ENCODE peak calls at places on chromosomes 3 and 15, in seven cellular contexts. One of them, this sample, is unnamed.

GRCh38 chr15:98582900-98583554 is 65.3 kb upstream of the IGF1R start:
- DNase-seq in K562: no peak
- DNase-seq in GM12878: no peak
- DNase-seq in SK-N-SH: no peak
- DNase-seq in H1: no peak
- DNase-seq in NT2/D1: no peak
- DNase-seq in HepG2: no peak
- DNase-seq in this sample: no peak

GRCh38 chr3:136979684-136980083 is 21.9 kb downstream of the IL20RB start:
- DNase-seq in HepG2: no peak
- DNase-seq in NT2/D1: no peak
- DNase-seq in SK-N-SH: no peak
- DNase-seq in K562: no peak
- DNase-seq in H1: no peak
- DNase-seq in GM12878: no peak
- DNase-seq in this sample: no peak

GRCh38 chr3:126672741-126673140 is 17.8 kb upstream of the TXNRD3 start:
- DNase-seq in GM12878: no peak
- DNase-seq in SK-N-SH: no peak
- DNase-seq in NT2/D1: no peak
- DNase-seq in H1: peak
- DNase-seq in K562: no peak
- DNase-seq in HepG2: no peak
- DNase-seq in this sample: no peak

GRCh38 chr15:63452552-63453136 is 51.7 kb upstream of the USP3 start:
- DNase-seq in NT2/D1: no peak
- DNase-seq in SK-N-SH: no peak
- DNase-seq in GM12878: no peak
- DNase-seq in H1: no peak
- DNase-seq in K562: no peak
- DNase-seq in HepG2: no peak
- DNase-seq in this sample: no peak

GRCh38 chr15:60580650-60581415 is 101.9 kb upstream of the ICE2 start:
- DNase-seq in K562: no peak
- DNase-seq in GM12878: no peak
- DNase-seq in H1: no peak
- DNase-seq in HepG2: peak
- DNase-seq in SK-N-SH: no peak
- DNase-seq in NT2/D1: no peak
- DNase-seq in this sample: no peak

GRCh38 chr15:41881550-41881924 is 12.3 kb downstream of the SPTBN5 start:
- DNase-seq in K562: no peak
- DNase-seq in NT2/D1: no peak
- DNase-seq in GM12878: no peak
- DNase-seq in H1: no peak
- DNase-seq in SK-N-SH: no peak
- DNase-seq in HepG2: no peak
- DNase-seq in this sample: no peak

GRCh38 chr3:27507515-27508266 is 23.5 kb upstream of the SLC4A7 start:
- DNase-seq in GM12878: no peak
- DNase-seq in SK-N-SH: no peak
- DNase-seq in NT2/D1: no peak
- DNase-seq in K562: no peak
- DNase-seq in H1: no peak
- DNase-seq in HepG2: no peak
- DNase-seq in this sample: no peak

GRCh38 chr3:69604735-69605435 is 134.4 kb upstream of the MITF start:
- DNase-seq in H1: no peak
- DNase-seq in K562: no peak
- DNase-seq in HepG2: no peak
- DNase-seq in NT2/D1: no peak
- DNase-seq in GM12878: no peak
- DNase-seq in SK-N-SH: no peak
- DNase-seq in this sample: no peak

GRCh38 chr3:179182892-179183291 is 34.7 kb downstream of the PIK3CA start:
- DNase-seq in HepG2: no peak
- DNase-seq in SK-N-SH: no peak
- DNase-seq in H1: no peak
- DNase-seq in GM12878: no peak
- DNase-seq in NT2/D1: no peak
- DNase-seq in K562: no peak
- DNase-seq in this sample: no peak

GRCh38 chr15:64132217-64132616 is 19.3 kb upstream of the SNX22 start:
- DNase-seq in HepG2: no peak
- DNase-seq in NT2/D1: no peak
- DNase-seq in H1: no peak
- DNase-seq in K562: no peak
- DNase-seq in GM12878: no peak
- DNase-seq in SK-N-SH: no peak
- DNase-seq in this sample: no peak

GRCh38 chr3:127853681-127854080 is 31.4 kb upstream of the MGLL start:
- DNase-seq in SK-N-SH: no peak
- DNase-seq in HepG2: peak
- DNase-seq in H1: peak
- DNase-seq in NT2/D1: no peak
- DNase-seq in GM12878: no peak
- DNase-seq in K562: peak
- DNase-seq in this sample: no peak

GRCh38 chr15:57610130-57610529 is 18.4 kb downstream of the MYZAP start:
- DNase-seq in SK-N-SH: no peak
- DNase-seq in GM12878: no peak
- DNase-seq in NT2/D1: no peak
- DNase-seq in H1: no peak
- DNase-seq in HepG2: no peak
- DNase-seq in K562: no peak
- DNase-seq in this sample: peak

GRCh38 chr3:185423178-185423577 is 60.2 kb downstream of the MAP3K13 start:
- DNase-seq in K562: no peak
- DNase-seq in H1: no peak
- DNase-seq in NT2/D1: no peak
- DNase-seq in HepG2: no peak
- DNase-seq in SK-N-SH: no peak
- DNase-seq in GM12878: no peak
- DNase-seq in this sample: no peak

GRCh38 chr3:31116651-31117050 is 222.2 kb upstream of the GADL1 start:
- DNase-seq in H1: no peak
- DNase-seq in HepG2: no peak
- DNase-seq in K562: no peak
- DNase-seq in SK-N-SH: no peak
- DNase-seq in GM12878: no peak
- DNase-seq in NT2/D1: no peak
- DNase-seq in this sample: no peak

GRCh38 chr15:67177750-67178149 is 76.7 kb downstream of the AAGAB start:
- DNase-seq in NT2/D1: no peak
- DNase-seq in HepG2: no peak
- DNase-seq in K562: no peak
- DNase-seq in SK-N-SH: no peak
- DNase-seq in GM12878: no peak
- DNase-seq in H1: no peak
- DNase-seq in this sample: no peak

GRCh38 chr3:33582234-33582633 is 135.8 kb downstream of the CLASP2 start:
- DNase-seq in SK-N-SH: no peak
- DNase-seq in K562: no peak
- DNase-seq in H1: no peak
- DNase-seq in NT2/D1: no peak
- DNase-seq in HepG2: no peak
- DNase-seq in GM12878: no peak
- DNase-seq in this sample: no peak

GRCh38 chr15:51310064-51310463 is 28.3 kb downstream of the CYP19A1 start:
- DNase-seq in HepG2: no peak
- DNase-seq in H1: no peak
- DNase-seq in K562: no peak
- DNase-seq in GM12878: no peak
- DNase-seq in SK-N-SH: no peak
- DNase-seq in NT2/D1: no peak
- DNase-seq in this sample: no peak

GRCh38 chr15:73930371-73930770 is 4.1 kb downstream of the LOXL1 start:
- DNase-seq in K562: no peak
- DNase-seq in H1: no peak
- DNase-seq in GM12878: no peak
- DNase-seq in NT2/D1: no peak
- DNase-seq in SK-N-SH: no peak
- DNase-seq in HepG2: no peak
- DNase-seq in this sample: no peak

GRCh38 chr15:89777821-89778380 is 1.8 kb downstream of the MESP2 start:
- DNase-seq in HepG2: no peak
- DNase-seq in SK-N-SH: peak
- DNase-seq in K562: no peak
- DNase-seq in GM12878: no peak
- DNase-seq in NT2/D1: no peak
- DNase-seq in H1: no peak
- DNase-seq in this sample: no peak

GRCh38 chr15:70158996-70159355 is 61.3 kb upstream of the TLE3 start:
- DNase-seq in NT2/D1: no peak
- DNase-seq in SK-N-SH: no peak
- DNase-seq in HepG2: no peak
- DNase-seq in K562: no peak
- DNase-seq in H1: no peak
- DNase-seq in GM12878: no peak
- DNase-seq in this sample: no peak

GRCh38 chr3:113096158-113096893 is 105.5 kb downstream of the GTPBP8 start:
- DNase-seq in NT2/D1: no peak
- DNase-seq in HepG2: no peak
- DNase-seq in GM12878: no peak
- DNase-seq in SK-N-SH: no peak
- DNase-seq in H1: no peak
- DNase-seq in K562: no peak
- DNase-seq in this sample: no peak

GRCh38 chr15:87653646-87654045 is 602.9 kb downstream of the NTRK3 start:
- DNase-seq in H1: no peak
- DNase-seq in K562: no peak
- DNase-seq in HepG2: no peak
- DNase-seq in SK-N-SH: no peak
- DNase-seq in GM12878: no peak
- DNase-seq in NT2/D1: no peak
- DNase-seq in this sample: no peak

GRCh38 chr15:77571181-77571580 is 61.5 kb downstream of the LINGO1 start:
- DNase-seq in K562: peak
- DNase-seq in SK-N-SH: no peak
- DNase-seq in NT2/D1: no peak
- DNase-seq in HepG2: no peak
- DNase-seq in GM12878: no peak
- DNase-seq in H1: no peak
- DNase-seq in this sample: no peak

GRCh38 chr15:77568014-77568959 is 64.4 kb downstream of the LINGO1 start:
- DNase-seq in NT2/D1: no peak
- DNase-seq in GM12878: no peak
- DNase-seq in HepG2: peak
- DNase-seq in K562: no peak
- DNase-seq in SK-N-SH: peak
- DNase-seq in H1: no peak
- DNase-seq in this sample: no peak

GRCh38 chr15:77567202-77567601 is 65.5 kb downstream of the LINGO1 start:
- DNase-seq in SK-N-SH: no peak
- DNase-seq in GM12878: no peak
- DNase-seq in HepG2: no peak
- DNase-seq in H1: no peak
- DNase-seq in NT2/D1: no peak
- DNase-seq in K562: no peak
- DNase-seq in this sample: no peak

GRCh38 chr15:77569647-77570186 is 63.0 kb downstream of the LINGO1 start:
- DNase-seq in GM12878: no peak
- DNase-seq in H1: no peak
- DNase-seq in K562: peak
- DNase-seq in HepG2: peak
- DNase-seq in SK-N-SH: peak
- DNase-seq in NT2/D1: no peak
- DNase-seq in this sample: no peak

GRCh38 chr15:77568960-77569646 is 63.6 kb downstream of the LINGO1 start:
- DNase-seq in H1: no peak
- DNase-seq in K562: peak
- DNase-seq in HepG2: peak
- DNase-seq in NT2/D1: no peak
- DNase-seq in SK-N-SH: no peak
- DNase-seq in GM12878: no peak
- DNase-seq in this sample: no peak
- TF ChIP-seq YY1 in H1: no peak
- TF ChIP-seq YY1 in K562: no peak
- TF ChIP-seq YY1 in HepG2: no peak
- TF ChIP-seq YY1 in NT2/D1: no peak
- TF ChIP-seq YY1 in SK-N-SH: no peak
- TF ChIP-seq YY1 in GM12878: no peak
- TF ChIP-seq YY1 in this sample: no peak

GRCh38 chr3:29950232-29950631 is 656.2 kb upstream of the TGFBR2 start:
- DNase-seq in HepG2: no peak
- DNase-seq in K562: no peak
- DNase-seq in NT2/D1: no peak
- DNase-seq in H1: no peak
- DNase-seq in SK-N-SH: no peak
- DNase-seq in GM12878: no peak
- DNase-seq in this sample: no peak

DNA sequence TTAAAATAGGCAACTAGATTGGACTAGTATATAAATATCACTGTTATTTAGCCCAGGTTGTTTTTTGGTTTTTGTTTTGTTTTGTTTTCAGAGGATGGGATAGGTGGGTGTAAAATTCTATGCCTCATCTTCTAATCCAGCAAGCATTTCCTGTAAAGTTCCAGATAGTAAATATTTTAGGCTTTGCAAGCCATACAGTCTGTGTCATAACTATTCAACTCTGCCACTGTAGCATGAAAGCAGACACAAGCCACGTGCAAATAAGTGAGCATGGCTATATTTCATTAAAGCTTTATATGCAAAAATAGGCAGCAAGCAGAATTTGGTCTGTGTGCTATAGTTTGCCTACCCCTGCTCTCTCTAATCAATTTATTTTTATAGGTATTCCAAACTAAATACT is 657.3 kb upstream of the TGFBR2 start:
- DNase-seq in SK-N-SH: no peak
- DNase-seq in NT2/D1: no peak
- DNase-seq in K562: no peak
- DNase-seq in GM12878: no peak
- DNase-seq in H1: no peak
- DNase-seq in HepG2: no peak
- DNase-seq in this sample: no peak
- TF ChIP-seq YY1 in SK-N-SH: no peak
- TF ChIP-seq YY1 in NT2/D1: no peak
- TF ChIP-seq YY1 in K562: no peak
- TF ChIP-seq YY1 in GM12878: no peak
- TF ChIP-seq YY1 in H1: no peak
- TF ChIP-seq YY1 in HepG2: no peak
- TF ChIP-seq YY1 in this sample: no peak

DNA sequence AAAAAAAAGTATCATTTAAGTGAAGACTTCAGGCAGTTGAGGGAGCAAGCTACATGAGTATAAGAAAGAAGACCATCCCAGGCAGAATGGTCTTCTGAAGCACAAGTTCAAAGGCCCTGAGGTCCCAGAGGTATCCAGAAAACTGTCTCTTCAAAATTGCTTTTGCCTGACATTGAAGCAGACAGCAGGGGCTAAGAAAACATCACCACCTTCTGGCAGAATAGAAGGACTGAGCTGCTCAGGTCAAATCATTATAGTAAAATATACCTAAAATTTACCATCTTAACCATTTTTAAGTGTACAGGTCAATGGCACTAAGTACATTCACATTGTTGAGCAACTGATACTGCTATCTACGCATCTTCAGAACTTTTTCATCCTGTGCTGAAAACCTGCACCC is 16.4 kb downstream of the GPR160 start:
- DNase-seq in SK-N-SH: no peak
- DNase-seq in K562: no peak
- DNase-seq in GM12878: no peak
- DNase-seq in H1: peak
- DNase-seq in HepG2: no peak
- DNase-seq in NT2/D1: no peak
- DNase-seq in this sample: no peak
- TF ChIP-seq YY1 in SK-N-SH: no peak
- TF ChIP-seq YY1 in K562: no peak
- TF ChIP-seq YY1 in GM12878: peak
- TF ChIP-seq YY1 in H1: no peak
- TF ChIP-seq YY1 in HepG2: no peak
- TF ChIP-seq YY1 in NT2/D1: no peak
- TF ChIP-seq YY1 in this sample: no peak

GRCh38 chr3:150635076-150635475 is 32.0 kb downstream of the SELENOT start:
- DNase-seq in SK-N-SH: no peak
- DNase-seq in HepG2: no peak
- DNase-seq in H1: no peak
- DNase-seq in NT2/D1: no peak
- DNase-seq in K562: no peak
- DNase-seq in GM12878: no peak
- DNase-seq in this sample: no peak
- TF ChIP-seq YY1 in SK-N-SH: no peak
- TF ChIP-seq YY1 in HepG2: no peak
- TF ChIP-seq YY1 in H1: no peak
- TF ChIP-seq YY1 in NT2/D1: no peak
- TF ChIP-seq YY1 in K562: no peak
- TF ChIP-seq YY1 in GM12878: no peak
- TF ChIP-seq YY1 in this sample: no peak